ENCODE peak calls at places on chromosomes 7 and 10, in five cellular contexts. R is ovary, A is spleen, K is thoracic aorta, W is lower lobe of right lung. J is an unnamed sample.
A peak's percentile ranks its signal among the peaks of the same experiment; 100 is the strongest.

GRCh38 chr10:29160110-29160669 is 128.7 kb upstream of the LYZL1 start:
- DNase-seq in R (no peak), A (no peak), K (no peak), W (no peak), J (no peak)

GRCh38 chr10:13371879-13372470 is 23.9 kb upstream of the SEPHS1 start:
- DNase-seq in R (peak; percentile 65), A (peak; percentile 79), K (peak; percentile 31), W (peak; percentile 59), J (peak; percentile 38)

GRCh38 chr7:142030294-142030693 is 34.6 kb downstream of the MGAM start:
- DNase-seq in R (no peak), A (no peak), K (no peak), W (no peak), J (no peak)

GRCh38 chr7:7761340-7761973 is 43.0 kb upstream of the RPA3 start:
- DNase-seq in R (no peak), A (no peak), K (no peak), W (no peak), J (no peak)

GRCh38 chr7:111784971-111785575 is 222.8 kb upstream of the IMMP2L start:
- DNase-seq in R (no peak), A (no peak), K (no peak), W (no peak), J (no peak)

GRCh38 chr10:132788180-132788830 is 2.4 kb upstream of the NKX6-2 start:
- DNase-seq in R (no peak), A (no peak), K (no peak), W (no peak), J (no peak)

GRCh38 chr10:112907893-112908292 is 42.2 kb upstream of the TCF7L2 start:
- DNase-seq in R (no peak), A (no peak), K (no peak), W (no peak), J (no peak)

GRCh38 chr7:78197447-78197846 is 398.9 kb downstream of the PHTF2 start:
- DNase-seq in R (no peak), A (no peak), K (no peak), W (no peak), J (no peak)

GRCh38 chr7:155897758-155898386 is 85.6 kb upstream of the SHH start:
- DNase-seq in R (no peak), A (peak; percentile 53), K (no peak), W (no peak), J (no peak)

GRCh38 chr10:32207544-32207943 is 139.4 kb downstream of the EPC1 start:
- DNase-seq in R (peak; percentile 20), A (no peak), K (no peak), W (peak; percentile 62), J (peak; percentile 34)

GRCh38 chr7:39421251-39421650 is 145.0 kb upstream of the YAE1 start:
- DNase-seq in R (no peak), A (no peak), K (no peak), W (no peak), J (no peak)

GRCh38 chr10:102342462-102342861 is 53.0 kb upstream of the NFKB2 start:
- DNase-seq in R (no peak), A (no peak), K (no peak), W (no peak), J (no peak)

GRCh38 chr10:96304241-96304640 is at the start of gene DNTT:
- DNase-seq in R (no peak), A (no peak), K (no peak), W (no peak), J (no peak)

GRCh38 chr7:139825666-139826290 is 3.3 kb upstream of the TBXAS1 start:
- DNase-seq in R (no peak), A (no peak), K (no peak), W (no peak), J (no peak)

GRCh38 chr7:118580743-118581382 is 356.4 kb downstream of the ANKRD7 start:
- DNase-seq in R (no peak), A (no peak), K (no peak), W (no peak), J (no peak)

GRCh38 chr7:47587389-47587788 is 5.5 kb upstream of the TNS3 start:
- DNase-seq in R (no peak), A (no peak), K (no peak), W (peak; percentile 79), J (no peak)

GRCh38 chr10:84846646-84847045 is 518.3 kb downstream of the CCSER2 start:
- DNase-seq in R (no peak), A (no peak), K (no peak), W (no peak), J (no peak)
- TF ChIP-seq CTCF in R (no peak), A (no peak), K (no peak), W (no peak), J (no peak)

GRCh38 chr7:130896898-130897514 is 163.0 kb upstream of the KLF14 start:
- DNase-seq in R (peak; percentile 75), A (peak; percentile 91), K (no peak), W (peak; percentile 82), J (peak; percentile 72)

GRCh38 chr7:130895006-130895750 is 161.2 kb upstream of the KLF14 start:
- DNase-seq in R (no peak), A (no peak), K (no peak), W (no peak), J (no peak)

GRCh38 chr7:130896051-130896881 is 162.3 kb upstream of the KLF14 start:
- DNase-seq in R (no peak), A (no peak), K (no peak), W (no peak), J (no peak)

GRCh38 chr7:130893441-130893894 is 159.5 kb upstream of the KLF14 start:
- DNase-seq in R (no peak), A (no peak), K (no peak), W (no peak), J (no peak)

GRCh38 chr7:130894146-130895005 is 160.4 kb upstream of the KLF14 start:
- DNase-seq in R (peak; percentile 77), A (no peak), K (no peak), W (peak; percentile 91), J (peak; percentile 68)
- H3K36me3 ChIP-seq in R (no peaks in the 10 kb centered on the region), A (peaks cover 76% of the 10 kb centered on the region), K (peaks cover 17% of the 10 kb centered on the region), W (peaks cover 58% of the 10 kb centered on the region), J (peaks cover 26% of the 10 kb centered on the region)

DNA sequence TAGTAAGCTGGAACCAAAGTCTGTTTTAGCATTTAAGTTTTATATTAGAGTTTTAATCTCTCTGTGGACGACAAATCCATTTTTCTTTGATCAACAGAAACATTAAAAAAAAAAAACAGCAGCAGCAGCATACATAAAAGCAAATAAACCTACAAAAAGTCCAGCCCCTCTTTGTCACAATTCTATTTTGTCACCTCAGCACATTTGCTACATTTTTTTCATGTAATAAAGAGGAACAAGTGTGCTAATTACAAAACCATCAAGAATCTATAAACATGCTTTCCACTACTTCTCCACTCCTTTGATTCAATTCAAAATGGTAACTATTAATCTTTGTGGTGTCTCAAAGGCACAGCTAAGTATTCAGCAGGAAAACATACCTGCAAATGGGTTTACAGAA is 259.8 kb upstream of the GNAI1 start:
- DNase-seq in R (no peak), A (no peak), K (no peak), W (no peak), J (no peak)
- TF ChIP-seq CTCF in R (no peak), A (no peak), K (no peak), W (no peak), J (no peak)

GRCh38 chr7:28045592-28045991 is 135.0 kb downstream of the JAZF1 start:
- DNase-seq in R (no peak), A (no peak), K (no peak), W (no peak), J (no peak)
- H3K36me3 ChIP-seq in R (no peaks in the 10 kb centered on the region), A (no peaks in the 10 kb centered on the region), K (no peaks in the 10 kb centered on the region), W (no peaks in the 10 kb centered on the region), J (no peaks in the 10 kb centered on the region)

GRCh38 chr7:27143950-27144798 is 693 bp upstream of the HOXA5 start:
- DNase-seq in R (no peak), A (peak; percentile 25), K (no peak), W (no peak), J (no peak)
- TF ChIP-seq CTCF in R (no peak), A (no peak), K (no peak), W (no peak), J (no peak)

DNA sequence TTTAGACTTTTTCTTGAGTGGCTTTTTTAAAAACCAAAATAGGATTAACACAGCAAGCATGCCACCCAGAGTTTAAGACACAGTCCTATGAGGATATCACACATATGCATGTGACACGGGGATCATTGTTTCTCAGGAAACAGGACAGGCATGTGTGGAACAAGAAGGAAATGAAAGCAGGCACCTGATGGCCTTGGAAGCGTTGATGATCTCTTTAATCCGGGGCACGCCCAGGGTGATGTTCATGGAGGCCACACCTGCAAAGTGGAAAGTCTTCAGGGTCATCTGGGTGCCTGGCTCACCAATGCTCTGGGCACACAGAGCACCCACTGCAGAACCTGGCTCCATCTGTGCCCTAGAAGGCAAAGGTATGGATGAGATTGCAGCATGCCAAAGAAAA is 44.3 kb downstream of the POLR3A start:
- DNase-seq in R (no peak), A (no peak), K (no peak), W (no peak), J (no peak)
- H3K36me3 ChIP-seq in R (no peaks in the 10 kb centered on the region), A (peaks cover 100% of the 10 kb centered on the region), K (peaks cover 48% of the 10 kb centered on the region), W (peaks cover 97% of the 10 kb centered on the region), J (peaks cover 32% of the 10 kb centered on the region)

GRCh38 chr10:209357-209756 is 74.1 kb downstream of the ZMYND11 start:
- DNase-seq in R (no peak), A (no peak), K (no peak), W (no peak), J (no peak)
- TF ChIP-seq CTCF in R (no peak), A (no peak), K (no peak), W (no peak), J (no peak)

J was measured in heart left ventricle.